ENCODE peak calls at places on chromosomes 12 and 14, in six cellular contexts. A, V, Y, D, F and C are unnamed samples.

GRCh38 chr12:112307219-112308062 is 74.8 kb downstream of the HECTD4 start:
- DNase-seq in A (no peak), V (peak; percentile 8), Y (no peak), D (no peak), F (no peak), C (no peak)

GRCh38 chr14:48373993-48374392 is 698.6 kb upstream of the MDGA2 start:
- DNase-seq in A (no peak), V (no peak), Y (no peak), D (no peak), F (no peak), C (no peak)

GRCh38 chr12:52141875-52142274 is 49.9 kb downstream of the KRT80 start:
- DNase-seq in A (no peak), V (no peak), Y (no peak), D (no peak), F (no peak), C (no peak)

GRCh38 chr14:98163285-98163741 is 1108.7 kb downstream of the BCL11B start:
- DNase-seq in A (no peak), V (no peak), Y (no peak), D (no peak), F (no peak), C (no peak)

GRCh38 chr14:94381149-94382030 is 7.0 kb downstream of the SERPINA1 start:
- DNase-seq in A (no peak), V (no peak), Y (no peak), D (no peak), F (no peak), C (no peak)

GRCh38 chr14:32623300-32624093 is 294.4 kb downstream of the AKAP6 start:
- DNase-seq in A (no peak), V (peak; percentile 31), Y (no peak), D (peak; percentile 50), F (no peak), C (no peak)

GRCh38 chr14:52553002-52553670 is 500 bp downstream of the GPR137C start:
- DNase-seq in A (peak; percentile 23), V (no peak), Y (peak; percentile 42), D (no peak), F (no peak), C (no peak)

GRCh38 chr12:125245601-125246345 is 180.5 kb downstream of the AACS start:
- DNase-seq in A (no peak), V (no peak), Y (no peak), D (no peak), F (no peak), C (no peak)

GRCh38 chr14:31275731-31276130 is 68.1 kb upstream of the HECTD1 start:
- DNase-seq in A (no peak), V (no peak), Y (no peak), D (no peak), F (no peak), C (no peak)

GRCh38 chr14:39351708-39352107 is 80.5 kb downstream of the FBXO33 start:
- DNase-seq in A (no peak), V (no peak), Y (no peak), D (peak; percentile 7), F (no peak), C (no peak)

GRCh38 chr12:81962126-81962856 is 203.1 kb upstream of the PPFIA2 start:
- DNase-seq in A (no peak), V (no peak), Y (no peak), D (no peak), F (no peak), C (no peak)

GRCh38 chr12:34397591-34398365 is 375.5 kb downstream of the ALG10 start:
- DNase-seq in A (no peak), V (no peak), Y (no peak), D (no peak), F (no peak), C (no peak)

GRCh38 chr12:106113042-106113441 is 25.7 kb downstream of the NUAK1 start:
- DNase-seq in A (no peak), V (peak; percentile 68), Y (no peak), D (peak; percentile 62), F (no peak), C (no peak)

GRCh38 chr12:3924761-3925160 is 51.6 kb upstream of the PARP11 start:
- DNase-seq in A (no peak), V (no peak), Y (no peak), D (no peak), F (no peak), C (no peak)

GRCh38 chr12:24822121-24822899 is 126.6 kb downstream of the BCAT1 start:
- DNase-seq in A (no peak), V (peak; percentile 73), Y (no peak), D (peak; percentile 75), F (no peak), C (no peak)

GRCh38 chr12:114152890-114153289 is 186.8 kb upstream of the RBM19 start:
- DNase-seq in A (no peak), V (peak; percentile 89), Y (no peak), D (peak; percentile 52), F (no peak), C (no peak)

GRCh38 chr14:92747701-92748258 is 647 bp downstream of the LGMN start:
- DNase-seq in A (no peak), V (peak; percentile 47), Y (no peak), D (peak; percentile 8), F (no peak), C (no peak)

GRCh38 chr14:51293149-51293925 is 53.3 kb downstream of the TMX1 start:
- DNase-seq in A (no peak), V (peak; percentile 84), Y (no peak), D (peak; percentile 11), F (no peak), C (no peak)

GRCh38 chr14:53432378-53432802 is 279.3 kb upstream of the DDHD1 start:
- DNase-seq in A (no peak), V (peak; percentile 41), Y (peak; percentile 46), D (peak; percentile 35), F (no peak), C (peak; percentile 20)

GRCh38 chr12:31089072-31089471 is 15.4 kb downstream of the DDX11 start:
- DNase-seq in A (no peak), V (no peak), Y (no peak), D (no peak), F (no peak), C (no peak)

GRCh38 chr12:94033112-94033511 is 115.3 kb upstream of the PLXNC1 start:
- DNase-seq in A (no peak), V (no peak), Y (no peak), D (no peak), F (no peak), C (no peak)

GRCh38 chr14:93032301-93032929 is 83.3 kb downstream of the ITPK1 start:
- DNase-seq in A (no peak), V (peak; percentile 56), Y (no peak), D (no peak), F (no peak), C (no peak)

GRCh38 chr12:122849352-122850047 is 14.2 kb downstream of the HIP1R start:
- DNase-seq in A (no peak), V (no peak), Y (no peak), D (no peak), F (no peak), C (no peak)

GRCh38 chr12:45483571-45483970 is 245.9 kb upstream of the ARID2 start:
- DNase-seq in A (no peak), V (peak; percentile 28), Y (no peak), D (no peak), F (no peak), C (no peak)

GRCh38 chr12:106127289-106128126 is 11.2 kb downstream of the NUAK1 start:
- DNase-seq in A (no peak), V (peak; percentile 38), Y (no peak), D (no peak), F (no peak), C (no peak)

GRCh38 chr12:85155791-85156190 is 119.6 kb downstream of the LRRIQ1 start:
- DNase-seq in A (peak; percentile 5), V (peak; percentile 9), Y (no peak), D (no peak), F (peak; percentile 17), C (peak; percentile 23)

GRCh38 chr12:75177997-75178396 is 31.6 kb downstream of the KCNC2 start:
- DNase-seq in A (no peak), V (peak; percentile 91), Y (peak; percentile 3), D (peak; percentile 85), F (peak; percentile 10), C (peak; percentile 16)

GRCh38 chr14:69673099-69673498 is 61.7 kb downstream of the SUSD6 start:
- DNase-seq in A (no peak), V (no peak), Y (no peak), D (no peak), F (no peak), C (no peak)

GRCh38 chr14:33987565-33988080 is 36.7 kb upstream of the EGLN3 start:
- DNase-seq in A (peak; percentile 97), V (no peak), Y (no peak), D (no peak), F (no peak), C (no peak)